ENCODE peak calls at places on chromosomes 5 and 9, in six cellular contexts. T is stimulated activated CD4-positive, alpha-beta T cell treated with anti-CD3 and anti-CD28 coated beads, TNF-alpha, amount 100 ng/mL, for 4 hours; J is lung microvascular endothelial cell; X is dermis microvascular lymphatic vessel endothelial cell; D is ACHN; H is NCI-H446. M is an unnamed sample.

GRCh38 chr5:150295741-150296486 is 6.3 kb upstream of the CAMK2A start:
- DNase-seq in T (no peak), J (no peak), X (no peak), D (no peak), H (no peak), M (no peak)

GRCh38 chr9:125549465-125550215 is 157.4 kb downstream of the MAPKAP1 start:
- DNase-seq in T (no peak), J (no peak), X (no peak), D (no peak), H (peak), M (peak)

GRCh38 chr9:27561697-27562096 is 11.6 kb downstream of the C9orf72 start:
- DNase-seq in T (no peak), J (no peak), X (no peak), D (no peak), H (no peak), M (no peak)

GRCh38 chr5:168798065-168799023 is 219.2 kb upstream of the PANK3 start:
- DNase-seq in T (no peak), J (no peak), X (no peak), D (no peak), H (no peak), M (no peak)

GRCh38 chr5:57034517-57034916 is 82.6 kb upstream of the MIER3 start:
- DNase-seq in T (no peak), J (no peak), X (no peak), D (no peak), H (no peak), M (no peak)

GRCh38 chr5:9557696-9558095 is 11.8 kb upstream of the SEMA5A start:
- DNase-seq in T (no peak), J (no peak), X (no peak), D (no peak), H (no peak), M (no peak)

GRCh38 chr5:61055434-61056006 is 106.7 kb downstream of the SMIM15 start:
- DNase-seq in T (no peak), J (peak), X (peak), D (peak), H (peak), M (peak)

GRCh38 chr5:44048268-44048984 is 340.8 kb downstream of the FGF10 start:
- DNase-seq in T (no peak), J (no peak), X (no peak), D (no peak), H (no peak), M (no peak)

GRCh38 chr5:77224672-77225355 is 14.3 kb downstream of the PDE8B start:
- DNase-seq in T (no peak), J (no peak), X (no peak), D (no peak), H (no peak), M (no peak)

GRCh38 chr5:96885518-96886338 is 9.4 kb downstream of the ERAP2 start:
- DNase-seq in T (no peak), J (no peak), X (no peak), D (peak), H (no peak), M (peak)

GRCh38 chr5:164672931-164673694 is 1167.7 kb downstream of the MAT2B start:
- DNase-seq in T (no peak), J (no peak), X (no peak), D (peak), H (no peak), M (no peak)

GRCh38 chr5:45533692-45534091 is 162.5 kb downstream of the HCN1 start:
- DNase-seq in T (no peak), J (no peak), X (no peak), D (no peak), H (no peak), M (no peak)

GRCh38 chr5:173642895-173643481 is 26.5 kb upstream of the BOD1 start:
- DNase-seq in T (no peak), J (no peak), X (no peak), D (no peak), H (no peak), M (no peak)

GRCh38 chr5:84372066-84372700 is 12.5 kb downstream of the EDIL3 start:
- DNase-seq in T (no peak), J (no peak), X (no peak), D (no peak), H (no peak), M (peak)

GRCh38 chr9:37998881-37999311 is 70.1 kb downstream of the SHB start:
- DNase-seq in T (no peak), J (no peak), X (no peak), D (no peak), H (no peak), M (peak)

GRCh38 chr5:109455598-109456096 is 45.9 kb upstream of the PJA2 start:
- DNase-seq in T (no peak), J (peak), X (peak), D (peak), H (peak), M (peak)

GRCh38 chr5:79847561-79847960 is 143.5 kb downstream of the MTX3 start:
- DNase-seq in T (no peak), J (no peak), X (no peak), D (no peak), H (no peak), M (no peak)

GRCh38 chr5:171749365-171749764 is 36.3 kb upstream of the SMIM23 start:
- DNase-seq in T (no peak), J (no peak), X (no peak), D (no peak), H (no peak), M (no peak)

GRCh38 chr5:10503997-10504761 is 59.7 kb upstream of the ANKRD33B start:
- DNase-seq in T (no peak), J (peak), X (no peak), D (no peak), H (no peak), M (no peak)

GRCh38 chr5:77168187-77168883 is 42.1 kb upstream of the PDE8B start:
- DNase-seq in T (no peak), J (peak), X (peak), D (peak), H (peak), M (peak)

GRCh38 chr5:174526177-174526576 is 198.2 kb upstream of the MSX2 start:
- DNase-seq in T (no peak), J (no peak), X (no peak), D (no peak), H (no peak), M (no peak)

GRCh38 chr5:80184235-80185023 is 71.4 kb downstream of the SERINC5 start:
- DNase-seq in T (no peak), J (no peak), X (no peak), D (no peak), H (no peak), M (no peak)

GRCh38 chr9:33719581-33720374 is 75.6 kb upstream of the PRSS3 start:
- DNase-seq in T (no peak), J (peak), X (no peak), D (peak), H (no peak), M (peak)

GRCh38 chr5:121963409-121963808 is 1.6 kb downstream of the SRFBP1 start:
- DNase-seq in T (no peak), J (no peak), X (no peak), D (no peak), H (no peak), M (no peak)

M was measured in dermis blood vessel endothelial cell.